ENCODE peak calls at places on chromosomes 12 and 14, in eight cellular contexts. Q is A549, C is lower lobe of right lung, H is neural progenitor cell, V is PC-9, P is adrenal gland, A is heart right ventricle, W is body of pancreas. F is an unnamed sample.

GRCh38 chr14:97388408-97388807 is 591.2 kb downstream of the VRK1 start:
- DNase-seq in Q (no peak), C (no peak), H (no peak), V (no peak), P (no peak), A (no peak), W (no peak), F (no peak)

GRCh38 chr14:51657762-51658161 is 6.1 kb downstream of the FRMD6 start:
- DNase-seq in Q (no peak), C (no peak), H (no peak), V (no peak), P (no peak), A (no peak), W (no peak), F (no peak)

GRCh38 chr14:66117600-66117999 is 368.6 kb upstream of the CCDC196 start:
- DNase-seq in Q (peak; percentile 48), C (no peak), H (no peak), V (peak; percentile 83), P (no peak), A (no peak), W (no peak), F (no peak)

GRCh38 chr14:31449971-31450610 is 7.2 kb downstream of the DTD2 start:
- DNase-seq in Q (peak; percentile 56), C (no peak), H (peak; percentile 9), V (peak; percentile 36), P (no peak), A (no peak), W (no peak), F (no peak)

GRCh38 chr14:64702493-64703392 is 1.5 kb upstream of the PLEKHG3 start:
- DNase-seq in Q (no peak), C (peak; percentile 80), H (peak; percentile 83), V (peak; percentile 83), P (no peak), A (peak; percentile 20), W (peak; percentile 84), F (peak; percentile 68)

GRCh38 chr12:11879306-11879705 is 191.4 kb upstream of the BCL2L14 start:
- DNase-seq in Q (no peak), C (no peak), H (no peak), V (no peak), P (no peak), A (no peak), W (no peak), F (no peak)

GRCh38 chr14:100237735-100238418 is 1.1 kb upstream of the YY1 start:
- DNase-seq in Q (peak; percentile 56), C (peak; percentile 69), H (peak; percentile 84), V (no peak), P (peak; percentile 71), A (peak; percentile 50), W (peak; percentile 66), F (peak; percentile 81)

GRCh38 chr12:94590428-94590827 is 59.9 kb downstream of the TMCC3 start:
- DNase-seq in Q (no peak), C (no peak), H (peak; percentile 66), V (no peak), P (no peak), A (no peak), W (no peak), F (no peak)

GRCh38 chr14:78690836-78691235 is 520.7 kb downstream of the NRXN3 start:
- DNase-seq in Q (no peak), C (no peak), H (no peak), V (no peak), P (no peak), A (no peak), W (no peak), F (no peak)

GRCh38 chr12:124026755-124027745 is 54.0 kb downstream of the ZNF664 start:
- DNase-seq in Q (no peak), C (no peak), H (no peak), V (peak; percentile 48), P (no peak), A (no peak), W (no peak), F (no peak)

GRCh38 chr12:130506844-130507243 is 169.2 kb downstream of the PIWIL1 start:
- DNase-seq in Q (peak; percentile 53), C (no peak), H (no peak), V (no peak), P (no peak), A (no peak), W (no peak), F (no peak)

GRCh38 chr12:90951418-90952110 is 3.4 kb downstream of the CCER1 start:
- DNase-seq in Q (no peak), C (no peak), H (no peak), V (no peak), P (no peak), A (no peak), W (no peak), F (no peak)

GRCh38 chr12:49489154-49489553 is 49.7 kb upstream of the KCNH3 start:
- DNase-seq in Q (no peak), C (no peak), H (no peak), V (no peak), P (no peak), A (no peak), W (no peak), F (no peak)

GRCh38 chr14:85617799-85618198 is 87.9 kb downstream of the FLRT2 start:
- DNase-seq in Q (no peak), C (no peak), H (peak; percentile 24), V (no peak), P (no peak), A (no peak), W (no peak), F (no peak)

GRCh38 chr14:94115068-94115591 is 4.6 kb downstream of the IFI27 start:
- DNase-seq in Q (no peak), C (no peak), H (no peak), V (no peak), P (peak; percentile 61), A (no peak), W (peak; percentile 19), F (no peak)

GRCh38 chr12:21542412-21542811 is 16.3 kb downstream of the SPX start:
- DNase-seq in Q (no peak), C (no peak), H (no peak), V (no peak), P (no peak), A (no peak), W (no peak), F (no peak)

GRCh38 chr12:65824314-65824563 is at the start of gene HMGA2:
- DNase-seq in Q (no peak), C (peak; percentile 51), H (no peak), V (no peak), P (peak; percentile 22), A (peak; percentile 14), W (peak; percentile 27), F (peak; percentile 82)

GRCh38 chr14:60646202-60646886 is 2.9 kb downstream of the SIX1 start:
- DNase-seq in Q (no peak), C (no peak), H (peak; percentile 51), V (no peak), P (no peak), A (no peak), W (no peak), F (no peak)

GRCh38 chr14:51663783-51664326 is 12.1 kb downstream of the FRMD6 start:
- DNase-seq in Q (no peak), C (no peak), H (no peak), V (no peak), P (no peak), A (no peak), W (no peak), F (no peak)

GRCh38 chr12:88496429-88497190 is 83.7 kb downstream of the KITLG start:
- DNase-seq in Q (no peak), C (no peak), H (no peak), V (no peak), P (no peak), A (no peak), W (no peak), F (no peak)

GRCh38 chr12:15151141-15152091 is 69.8 kb downstream of the RERG start:
- DNase-seq in Q (peak; percentile 32), C (no peak), H (peak; percentile 38), V (no peak), P (no peak), A (no peak), W (peak; percentile 44), F (no peak)

DNA sequence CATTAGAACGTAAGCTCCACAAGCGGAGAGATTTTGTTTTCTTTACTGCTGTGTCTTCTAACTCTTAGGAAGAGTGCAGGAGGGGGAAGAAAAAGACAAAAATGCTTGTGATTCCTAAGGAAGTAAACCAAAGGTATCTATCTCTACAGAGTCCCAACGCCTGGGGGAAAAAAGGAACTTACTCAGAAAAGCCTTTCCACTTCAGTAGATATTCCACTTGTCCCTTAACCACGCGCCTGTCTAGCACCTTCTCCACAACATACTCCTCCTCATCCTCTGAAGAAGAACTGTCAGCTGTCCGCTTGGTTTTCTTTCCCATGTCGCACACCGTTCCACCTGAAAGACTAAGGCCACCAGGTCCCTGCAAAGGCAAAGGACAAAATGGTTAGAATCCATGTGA is 22.6 kb downstream of the CBX5 start:
- DNase-seq in Q (no peak), C (no peak), H (no peak), V (no peak), P (no peak), A (no peak), W (no peak), F (no peak)
- H3K27ac ChIP-seq in Q (peak overlapping the region; percentile 95), C (no peak overlapping the region), H (peak overlapping the region; percentile 88), V (no peak overlapping the region), P (no peak overlapping the region), A (peak overlapping the region; percentile 81), W (no peak overlapping the region), F (peak overlapping the region; percentile 51)

GRCh38 chr14:59356298-59356697 is 108.9 kb downstream of the GPR135 start:
- DNase-seq in Q (no peak), C (no peak), H (no peak), V (no peak), P (no peak), A (no peak), W (no peak), F (no peak)
- H3K27ac ChIP-seq in Q (no peak overlapping the region), C (no peak overlapping the region), H (no peak overlapping the region), V (peak overlapping the region; percentile 82), P (no peak overlapping the region), A (peak overlapping the region; percentile 90), W (no peak overlapping the region), F (no peak overlapping the region)

DNA sequence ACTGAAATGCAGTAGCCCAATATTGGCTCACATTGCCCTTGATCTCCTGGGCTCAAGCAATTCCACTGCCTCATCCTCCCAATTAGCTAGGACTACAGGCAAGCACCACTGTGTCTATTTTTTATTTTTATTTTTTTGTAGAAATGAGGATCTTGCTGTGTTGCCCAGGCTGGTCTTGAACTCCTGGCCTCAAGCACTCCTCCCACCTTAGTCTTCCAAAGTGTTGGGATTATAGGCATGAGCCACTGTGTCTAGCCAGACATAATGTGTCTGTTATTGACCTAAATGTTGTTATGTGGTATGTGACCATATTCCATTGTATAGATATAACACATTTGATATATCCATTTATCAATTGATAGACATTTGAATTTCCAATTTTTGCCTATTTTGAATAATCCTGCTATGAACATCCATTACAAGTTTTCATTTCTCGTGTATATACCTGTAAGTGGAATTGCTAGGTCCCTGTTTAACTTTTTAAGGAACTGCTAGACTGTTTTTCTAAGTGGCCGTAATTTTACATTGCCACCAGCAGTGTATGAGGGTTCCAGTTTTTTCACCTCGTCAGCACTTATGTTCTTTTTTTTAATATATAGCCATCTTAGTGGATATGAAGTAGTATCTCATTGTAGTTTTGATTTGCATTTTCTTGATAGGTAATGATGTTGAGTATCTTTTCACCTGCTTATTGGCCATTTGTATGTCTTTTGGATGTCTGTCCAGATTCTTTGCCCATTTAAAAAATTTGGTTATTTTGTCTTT is 9.4 kb downstream of the USP15 start:
- DNase-seq in Q (no peak), C (no peak), H (no peak), V (no peak), P (no peak), A (no peak), W (no peak), F (no peak)
- H3K27ac ChIP-seq in Q (no peak overlapping the region), C (no peak overlapping the region), H (no peak overlapping the region), V (no peak overlapping the region), P (peak overlapping the region; percentile 40), A (no peak overlapping the region), W (no peak overlapping the region), F (no peak overlapping the region)

GRCh38 chr12:113358381-113359132 is at the start of gene PLBD2:
- DNase-seq in Q (peak; percentile 93), C (peak; percentile 97), H (peak; percentile 98), V (peak; percentile 75), P (peak; percentile 97), A (peak; percentile 96), W (peak; percentile 98), F (peak; percentile 97)
- H3K27ac ChIP-seq in Q (peak within 1 kb of the TSS; percentile 93), C (peak within 1 kb of the TSS; percentile 90), H (no peak within 1 kb of the TSS), V (no peak within 1 kb of the TSS), P (peak within 1 kb of the TSS; percentile 97), A (peak within 1 kb of the TSS; percentile 89), W (peak within 1 kb of the TSS; percentile 87), F (peak within 1 kb of the TSS; percentile 75)

F was measured in aorta.